ENCODE peak calls at places on chromosomes 5 and 9, in nine cellular contexts. T, A, R, E, O, L, U, W and S are unnamed samples.

GRCh38 chr5:153081385-153081784 is 409.1 kb upstream of the GRIA1 start:
- DNase-seq in R (no peak), W (no peak), O (peak; percentile 41), L (peak; percentile 8), A (no peak), U (no peak), T (no peak), E (no peak), S (no peak)

GRCh38 chr9:71683598-71684235 is 84.6 kb downstream of the CEMIP2 start:
- DNase-seq in O (peak; percentile 60), T (no peak), E (peak; percentile 35), L (peak; percentile 46), A (no peak), W (peak; percentile 48), R (peak; percentile 62), U (no peak), S (peak; percentile 19)

GRCh38 chr5:86971034-86971511 is 296.6 kb upstream of the RASA1 start:
- DNase-seq in W (peak; percentile 31), R (no peak), U (no peak), T (no peak), A (no peak), L (peak; percentile 68), E (peak; percentile 20), O (peak; percentile 49), S (no peak)

GRCh38 chr5:64458948-64459347 is 46.9 kb upstream of the RGS7BP start:
- DNase-seq in L (no peak), W (peak; percentile 30), O (no peak), A (no peak), U (no peak), T (no peak), R (no peak), E (no peak), S (no peak)

GRCh38 chr5:141488591-141489478 is at the start of gene PCDHGC5:
- DNase-seq in R (peak; percentile 61), L (peak; percentile 71), W (peak; percentile 65), O (peak; percentile 89), A (no peak), T (no peak), U (no peak), E (peak; percentile 89), S (no peak)

GRCh38 chr9:86135374-86135773 is 36.0 kb upstream of the GOLM1 start:
- DNase-seq in E (no peak), A (no peak), R (no peak), W (peak; percentile 67), U (no peak), T (no peak), L (no peak), O (no peak), S (no peak)

GRCh38 chr5:110082194-110082593 is 392.5 kb downstream of the MAN2A1 start:
- DNase-seq in L (no peak), U (no peak), R (no peak), W (no peak), E (no peak), A (no peak), T (no peak), O (no peak), S (no peak)

GRCh38 chr5:78628260-78629024 is 20.1 kb downstream of the LHFPL2 start:
- DNase-seq in O (no peak), A (no peak), R (no peak), U (no peak), W (no peak), E (no peak), T (no peak), L (no peak), S (no peak)

GRCh38 chr9:129944501-129945116 is 98.4 kb downstream of the FNBP1 start:
- DNase-seq in T (no peak), A (no peak), R (no peak), L (no peak), O (no peak), U (no peak), E (no peak), W (no peak), S (no peak)

GRCh38 chr9:128250839-128251558 is 24.8 kb downstream of the GOLGA2 start:
- DNase-seq in U (no peak), E (no peak), L (no peak), A (peak; percentile 56), W (no peak), R (no peak), O (no peak), T (no peak), S (no peak)

GRCh38 chr5:148585988-148586387 is 68.3 kb downstream of the HTR4 start:
- DNase-seq in L (peak; percentile 24), O (no peak), A (no peak), E (no peak), T (no peak), W (no peak), U (no peak), R (no peak), S (no peak)

GRCh38 chr5:9058161-9058560 is 487.7 kb downstream of the SEMA5A start:
- DNase-seq in L (no peak), A (no peak), W (no peak), R (no peak), O (peak; percentile 28), T (no peak), U (no peak), E (no peak), S (no peak)

GRCh38 chr5:39284552-39284951 is 65.2 kb upstream of the FYB1 start:
- DNase-seq in U (no peak), L (peak; percentile 18), A (no peak), O (no peak), R (no peak), W (no peak), T (no peak), E (no peak), S (no peak)

GRCh38 chr9:122254761-122255160 is 9.9 kb downstream of the RBM18 start:
- DNase-seq in A (no peak), W (no peak), L (no peak), U (no peak), E (no peak), O (no peak), R (no peak), T (no peak), S (no peak)

GRCh38 chr5:91212336-91213092 is 170.6 kb downstream of the ARRDC3 start:
- DNase-seq in R (no peak), E (peak; percentile 75), A (no peak), O (peak; percentile 99), T (no peak), W (peak; percentile 83), U (no peak), L (peak; percentile 76), S (no peak)

GRCh38 chr9:127154390-127155191 is 32.2 kb upstream of the ANGPTL2 start:
- DNase-seq in L (no peak), O (peak; percentile 79), R (peak; percentile 81), W (peak; percentile 83), A (peak; percentile 88), U (peak; percentile 43), E (peak; percentile 51), T (peak; percentile 28), S (no peak)

GRCh38 chr5:165014439-165014838 is 1509.0 kb downstream of the MAT2B start:
- DNase-seq in U (no peak), W (no peak), L (no peak), O (no peak), A (no peak), R (no peak), E (no peak), T (no peak), S (no peak)

GRCh38 chr5:108655750-108656450 is 91.8 kb upstream of the FER start:
- DNase-seq in E (peak; percentile 67), A (no peak), L (peak; percentile 87), O (peak; percentile 80), U (no peak), W (no peak), R (no peak), T (no peak), S (no peak)

GRCh38 chr5:115100556-115100955 is 69.2 kb downstream of the TRIM36 start:
- DNase-seq in W (peak; percentile 20), U (no peak), T (no peak), O (peak; percentile 62), E (peak; percentile 13), L (peak; percentile 42), A (no peak), R (no peak), S (no peak)

GRCh38 chr5:146564036-146564762 is 48.2 kb upstream of the GPR151 start:
- DNase-seq in O (no peak), L (peak; percentile 90), R (no peak), A (no peak), T (no peak), W (no peak), E (no peak), U (no peak), S (no peak)

GRCh38 chr5:36875051-36875788 is 1.3 kb upstream of the NIPBL start:
- DNase-seq in R (peak; percentile 68), A (peak; percentile 68), O (peak; percentile 46), T (peak; percentile 13), W (peak; percentile 61), E (peak; percentile 55), U (peak; percentile 33), L (peak; percentile 57), S (peak; percentile 37)

GRCh38 chr9:135376511-135377173 is 102.9 kb upstream of the PPP1R26 start:
- DNase-seq in A (no peak), O (no peak), T (no peak), L (no peak), E (no peak), R (peak; percentile 77), W (no peak), U (no peak), S (no peak)

GRCh38 chr9:38417003-38417965 is 7.0 kb downstream of the IGFBPL1 start:
- DNase-seq in L (peak; percentile 53), O (peak; percentile 13), U (peak; percentile 28), E (no peak), T (no peak), W (no peak), A (no peak), R (peak; percentile 39), S (no peak)

GRCh38 chr9:126057461-126057860 is 269.2 kb upstream of the MVB12B start:
- DNase-seq in E (no peak), A (no peak), L (no peak), W (no peak), R (no peak), O (no peak), T (no peak), U (no peak), S (no peak)

GRCh38 chr9:18396102-18396728 is 77.7 kb upstream of the ADAMTSL1 start:
- DNase-seq in U (no peak), L (peak; percentile 29), A (no peak), W (peak; percentile 13), E (no peak), T (no peak), R (no peak), O (peak; percentile 54), S (no peak)

GRCh38 chr5:149799119-149799623 is 69.1 kb downstream of the PPARGC1B start:
- DNase-seq in E (peak; percentile 94), T (no peak), L (peak; percentile 94), O (peak; percentile 96), U (peak; percentile 50), W (peak; percentile 96), A (peak; percentile 69), R (peak; percentile 84), S (no peak)

GRCh38 chr9:8095531-8096223 is 296.1 kb upstream of the DMAC1 start:
- DNase-seq in E (no peak), T (no peak), U (no peak), R (no peak), A (no peak), W (no peak), O (no peak), L (no peak), S (no peak)

GRCh38 chr9:90342607-90343006 is 300.0 kb downstream of the DIRAS2 start:
- DNase-seq in O (no peak), R (no peak), E (no peak), U (no peak), A (no peak), W (no peak), L (no peak), T (no peak), S (no peak)

GRCh38 chr5:9361835-9362234 is 184.0 kb downstream of the SEMA5A start:
- DNase-seq in U (peak; percentile 53), R (peak; percentile 50), A (no peak), W (peak; percentile 85), E (no peak), O (peak; percentile 83), T (peak; percentile 2), L (peak; percentile 97), S (peak; percentile 52)

GRCh38 chr9:131618071-131618479 is 72.8 kb downstream of the PRRT1B start:
- DNase-seq in T (no peak), A (no peak), E (no peak), O (no peak), U (peak; percentile 60), W (peak; percentile 81), L (no peak), R (peak; percentile 47), S (no peak)

GRCh38 chr5:178381206-178381605 is 148.6 kb upstream of the PHYKPL start:
- DNase-seq in W (no peak), L (no peak), R (no peak), O (no peak), E (no peak), A (no peak), T (no peak), U (no peak), S (no peak)